ENCODE peak calls at places on chromosomes 6 and 20, in five cellular contexts. N, T, P, S and U are unnamed samples.

GRCh38 chr6:135116566-135116965 is 61.9 kb upstream of the HBS1L start:
- DNase-seq in T (no peak), N (no peak), S (no peak), P (no peak), U (no peak)

GRCh38 chr6:159042003-159042823 is 2.6 kb downstream of the TAGAP start:
- DNase-seq in N (peak), P (peak), T (no peak), S (peak), U (peak)

GRCh38 chr6:18528084-18528743 is 141.1 kb downstream of the RNF144B start:
- DNase-seq in S (no peak), T (no peak), N (no peak), P (no peak), U (no peak)

GRCh38 chr20:36836591-36837329 is 39.2 kb upstream of the TLDC2 start:
- DNase-seq in N (peak), S (no peak), P (peak), T (no peak), U (peak)

GRCh38 chr6:43277643-43278523 is 20.2 kb upstream of the SLC22A7 start:
- DNase-seq in P (no peak), S (no peak), N (no peak), T (no peak), U (no peak)

GRCh38 chr6:75488026-75488425 is 5.6 kb downstream of the FILIP1 start:
- DNase-seq in S (no peak), P (no peak), T (peak), N (no peak), U (no peak)

GRCh38 chr6:90179190-90180169 is 117.2 kb downstream of the BACH2 start:
- DNase-seq in S (no peak), N (no peak), T (no peak), P (no peak), U (no peak)

GRCh38 chr6:5516036-5516435 is 254.7 kb downstream of the FARS2 start:
- DNase-seq in S (no peak), T (no peak), N (no peak), P (no peak), U (no peak)

GRCh38 chr20:31699801-31700728 is 22.6 kb downstream of the BCL2L1 start:
- DNase-seq in P (no peak), T (no peak), N (no peak), S (no peak), U (no peak)

GRCh38 chr20:8693709-8694108 is 375.2 kb upstream of the PLCB4 start:
- DNase-seq in P (no peak), N (no peak), T (peak), S (no peak), U (no peak)

GRCh38 chr6:122609881-122610689 is at the start of gene PKIB:
- DNase-seq in S (peak), N (peak), P (peak), T (peak), U (peak)

GRCh38 chr6:165245716-165246115 is 63.7 kb downstream of the C6orf118 start:
- DNase-seq in N (no peak), T (no peak), P (no peak), S (no peak), U (no peak)

GRCh38 chr6:162200036-162200435 is 527.5 kb downstream of the PRKN start:
- DNase-seq in S (no peak), N (no peak), T (no peak), P (no peak), U (no peak)

GRCh38 chr6:125255201-125255600 is 46.6 kb downstream of the HDDC2 start:
- DNase-seq in S (no peak), T (no peak), P (no peak), N (no peak), U (no peak)

GRCh38 chr6:5584072-5584471 is 322.8 kb downstream of the FARS2 start:
- DNase-seq in T (peak), N (no peak), S (no peak), P (no peak), U (no peak)

GRCh38 chr6:133681880-133682279 is 207.0 kb upstream of the TCF21 start:
- DNase-seq in T (no peak), S (no peak), N (no peak), P (no peak), U (no peak)

GRCh38 chr20:34703573-34704176 is 469 bp upstream of the TP53INP2 start:
- DNase-seq in T (no peak), N (peak), P (peak), S (peak), U (no peak)

GRCh38 chr20:57395111-57395959 is 4.1 kb downstream of the RBM38 start:
- DNase-seq in T (peak), P (no peak), S (no peak), N (peak), U (no peak)

GRCh38 chr20:44733341-44734069 is 12.2 kb upstream of the KCNK15 start:
- DNase-seq in P (peak), S (peak), N (peak), T (no peak), U (peak)

GRCh38 chr6:163814494-163815364 is 400.2 kb downstream of the QKI start:
- DNase-seq in N (no peak), P (no peak), T (peak), S (no peak), U (no peak)

GRCh38 chr6:143513410-143513809 is 1.9 kb upstream of the FUCA2 start:
- DNase-seq in T (no peak), P (peak), N (no peak), S (no peak), U (no peak)

GRCh38 chr6:6969761-6970223 is 138.0 kb upstream of the RREB1 start:
- DNase-seq in P (no peak), N (peak), S (no peak), T (no peak), U (no peak)

GRCh38 chr6:168157272-168158007 is 78.4 kb upstream of the FRMD1 start:
- DNase-seq in N (no peak), S (peak), P (no peak), T (peak), U (no peak)

GRCh38 chr20:16712541-16712947 is 17.3 kb upstream of the SNRPB2 start:
- DNase-seq in N (no peak), S (no peak), T (no peak), P (no peak), U (no peak)

GRCh38 chr6:98812220-98812619 is 22.2 kb upstream of the POU3F2 start:
- DNase-seq in S (no peak), N (no peak), T (no peak), P (no peak), U (no peak)

GRCh38 chr6:155247618-155248017 is 16.2 kb upstream of the CLDN20 start:
- DNase-seq in T (no peak), S (peak), P (no peak), N (no peak), U (no peak)

GRCh38 chr6:2746557-2747061 is 4.1 kb downstream of the MYLK4 start:
- DNase-seq in T (no peak), P (no peak), N (no peak), S (no peak), U (no peak)

GRCh38 chr6:121695346-121695745 is 259.9 kb downstream of the GJA1 start:
- DNase-seq in P (no peak), S (no peak), T (no peak), N (no peak), U (no peak)

GRCh38 chr20:37447688-37448087 is 73.4 kb upstream of the NNAT start:
- DNase-seq in S (no peak), T (no peak), P (no peak), N (no peak), U (no peak)

GRCh38 chr6:159059099-159059498 is 14.3 kb upstream of the TAGAP start:
- DNase-seq in N (no peak), T (no peak), S (no peak), P (no peak), U (no peak)

GRCh38 chr20:21516180-21516567 is 2.3 kb upstream of the NKX2-2 start:
- DNase-seq in P (no peak), T (no peak), N (no peak), S (no peak), U (no peak)

GRCh38 chr6:125183391-125183790 is 29.8 kb downstream of the TPD52L1 start:
- DNase-seq in P (no peak), T (no peak), S (no peak), N (no peak), U (no peak)

GRCh38 chr20:12966468-12967085 is 42.2 kb upstream of the SPTLC3 start:
- DNase-seq in N (no peak), S (no peak), P (no peak), T (peak), U (no peak)

GRCh38 chr6:163427498-163428254 is 13.2 kb downstream of the QKI start:
- DNase-seq in N (no peak), P (no peak), S (no peak), T (no peak), U (no peak)

GRCh38 chr20:17646901-17647301 is 35.1 kb downstream of the RRBP1 start:
- DNase-seq in P (no peak), N (no peak), S (no peak), T (no peak), U (no peak)

GRCh38 chr20:52312131-52312729 is 120.7 kb upstream of the ZFP64 start:
- DNase-seq in S (peak), T (peak), N (peak), P (peak), U (peak)

GRCh38 chr6:161186173-161186769 is 87.6 kb downstream of the AGPAT4 start:
- DNase-seq in N (no peak), P (no peak), T (peak), S (no peak), U (no peak)

GRCh38 chr20:16803965-16804792 is 56.0 kb downstream of the OTOR start:
- DNase-seq in T (no peak), N (peak), P (peak), S (peak), U (peak)